ENCODE peak calls at places on chromosomes 4 and X, in four cellular contexts. W is suprapubic skin, V is SJCRH30, M is pancreas. P is an unnamed sample.

GRCh38 chr4:147370881-147371280 is 110.0 kb upstream of the EDNRA start:
- DNase-seq in W (no peak), V (no peak), M (no peak), P (no peak)

GRCh38 chr4:87032884-87033533 is 98.2 kb downstream of the AFF1 start:
- DNase-seq in W (no peak), V (no peak), M (no peak), P (no peak)

GRCh38 chr4:26213317-26213716 is 107.5 kb upstream of the RBPJ start:
- DNase-seq in W (no peak), V (peak), M (no peak), P (no peak)

GRCh38 chr4:71553605-71554004 is 214.8 kb downstream of the SLC4A4 start:
- DNase-seq in W (no peak), V (no peak), M (no peak), P (no peak)

GRCh38 chr4:77142642-77143020 is 14.4 kb upstream of the CCNG2 start:
- DNase-seq in W (no peak), V (no peak), M (no peak), P (no peak)

GRCh38 chr4:171025776-171026175 is 787.4 kb upstream of the GALNTL6 start:
- DNase-seq in W (no peak), V (no peak), M (no peak), P (no peak)

GRCh38 chrX:111447298-111447697 is 35.3 kb upstream of the DCX start:
- DNase-seq in W (no peak), V (peak), M (no peak), P (no peak)

GRCh38 chrX:69231903-69232302 is 66.7 kb upstream of the PJA1 start:
- DNase-seq in W (no peak), V (no peak), M (no peak), P (no peak)

GRCh38 chr4:75858721-75859120 is 43.5 kb downstream of the PPEF2 start:
- DNase-seq in W (no peak), V (no peak), M (no peak), P (no peak)

GRCh38 chrX:16573781-16574180 is 76.2 kb upstream of the S100G start:
- DNase-seq in W (no peak), V (no peak), M (no peak), P (no peak)

GRCh38 chr4:117796677-117797076 is 237.6 kb upstream of the NDST3 start:
- DNase-seq in W (no peak), V (no peak), M (no peak), P (no peak)

GRCh38 chr4:169583563-169583962 is 28.8 kb downstream of the NEK1 start:
- DNase-seq in W (no peak), V (no peak), M (no peak), P (no peak)

GRCh38 chrX:70664726-70665125 is 220.1 kb downstream of the DLG3 start:
- DNase-seq in W (no peak), V (no peak), M (peak), P (no peak)

GRCh38 chr4:17811078-17811603 is 362 bp downstream of the NCAPG start:
- DNase-seq in W (peak), V (no peak), M (no peak), P (no peak)

GRCh38 chrX:17443546-17443945 is 68.5 kb downstream of the NHS start:
- DNase-seq in W (no peak), V (no peak), M (no peak), P (no peak)

GRCh38 chr4:87819281-87819919 is 13.4 kb upstream of the MEPE start:
- DNase-seq in W (no peak), V (peak), M (no peak), P (no peak)

GRCh38 chr4:57119054-57119651 is 9.0 kb upstream of the IGFBP7 start:
- DNase-seq in W (peak), V (peak), M (no peak), P (peak)

GRCh38 chrX:53321943-53322497 is 40.6 kb upstream of the IQSEC2 start:
- DNase-seq in W (no peak), V (no peak), M (no peak), P (no peak)

GRCh38 chrX:53321216-53321942 is 40.0 kb upstream of the IQSEC2 start:
- DNase-seq in W (no peak), V (no peak), M (no peak), P (no peak)

GRCh38 chrX:53320543-53321215 is 39.3 kb upstream of the IQSEC2 start:
- DNase-seq in W (no peak), V (no peak), M (no peak), P (no peak)

GRCh38 chrX:53318766-53319353 is 37.5 kb upstream of the IQSEC2 start:
- DNase-seq in W (no peak), V (no peak), M (no peak), P (no peak)

GRCh38 chrX:53319614-53320542 is 38.5 kb upstream of the IQSEC2 start:
- DNase-seq in W (no peak), V (no peak), M (no peak), P (no peak)
- H3K27ac ChIP-seq in W (no peak), V (no peak), M (no peak), P (no peak)

GRCh38 chrX:13398839-13399238 is 79.0 kb upstream of the ATXN3L start:
- DNase-seq in W (no peak), V (no peak), M (no peak), P (no peak)
- H3K27ac ChIP-seq in W (no peak), V (peak), M (no peak), P (no peak)

GRCh38 chr4:177023951-177024350 is 231.2 kb upstream of the VEGFC start:
- DNase-seq in W (no peak), V (no peak), M (no peak), P (no peak)
- H3K27ac ChIP-seq in W (no peak), V (no peak), M (no peak), P (no peak)

DNA sequence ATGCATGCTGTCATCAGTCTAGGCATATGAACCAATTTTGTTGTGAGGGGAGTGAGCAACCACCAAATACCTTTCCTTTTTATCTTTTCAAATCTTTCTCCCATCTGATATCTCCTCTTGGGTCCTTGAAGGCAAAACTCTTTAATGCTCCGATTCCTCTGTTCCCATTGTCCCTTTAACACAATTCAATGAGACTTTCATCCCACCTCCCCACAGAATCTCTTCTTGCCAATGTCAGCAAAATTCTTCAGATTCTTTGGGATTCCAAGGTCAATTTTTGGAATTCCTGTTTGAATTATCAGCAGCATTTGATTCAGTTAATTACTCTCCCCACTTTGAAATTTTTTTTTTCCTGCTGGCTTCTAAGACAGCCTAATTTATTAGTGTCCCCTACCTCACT is 232.7 kb downstream of the COX7B2 start:
- DNase-seq in W (no peak), V (no peak), M (no peak), P (no peak)
- H3K27ac ChIP-seq in W (no peak), V (no peak), M (no peak), P (no peak)

DNA sequence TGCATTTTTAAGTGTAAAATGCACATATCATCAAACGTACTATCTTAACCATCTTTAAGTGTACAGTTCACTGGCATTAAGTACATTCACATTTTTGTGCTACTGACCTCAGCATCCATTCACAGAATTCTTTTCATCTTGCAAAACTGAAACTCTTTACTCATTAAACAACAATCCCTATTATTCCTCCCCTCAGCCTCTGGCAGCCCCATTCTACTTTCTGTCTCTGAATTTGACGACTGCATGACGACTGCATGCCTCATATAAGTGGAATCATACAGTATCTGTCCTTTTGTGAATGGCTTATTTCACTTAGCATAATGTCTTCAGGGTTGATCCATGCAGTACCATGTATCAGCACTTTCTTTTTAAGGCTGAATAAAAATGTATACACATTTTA is 38.7 kb downstream of the CNKSR2 start:
- DNase-seq in W (no peak), V (no peak), M (no peak), P (no peak)
- H3K27ac ChIP-seq in W (no peak), V (no peak), M (no peak), P (no peak)

P was measured in substantia nigra.